ENCODE peak calls at places on chromosomes 7 and 10, in five cellular contexts. K is GDM1, O is astrocyte of the spinal cord, D is NCI-H82, J is OCI-M1. S is an unnamed sample.
A peak's percentile ranks its signal among the peaks of the same experiment; 100 is the strongest.

GRCh38 chr10:73262105-73262730 is 9.8 kb upstream of the MRPS16 start:
- DNase-seq in K (no peak), O (peak; percentile 71), D (no peak), J (peak; percentile 83), S (no peak)

GRCh38 chr7:111711426-111712065 is 149.3 kb upstream of the IMMP2L start:
- DNase-seq in K (no peak), O (no peak), D (peak; percentile 96), J (no peak), S (no peak)

GRCh38 chr10:131841669-131842139 is 59.1 kb upstream of the PPP2R2D start:
- DNase-seq in K (no peak), O (no peak), D (no peak), J (no peak), S (no peak)

GRCh38 chr7:47954231-47954911 is 6.1 kb upstream of the PKD1L1 start:
- DNase-seq in K (no peak), O (peak; percentile 92), D (no peak), J (no peak), S (no peak)

GRCh38 chr7:30800785-30801252 is 29.6 kb downstream of the MINDY4 start:
- DNase-seq in K (peak; percentile 16), O (peak; percentile 80), D (peak; percentile 81), J (peak; percentile 79), S (no peak)

GRCh38 chr7:121328508-121329459 is at the start of gene WNT16:
- DNase-seq in K (no peak), O (no peak), D (peak; percentile 42), J (no peak), S (no peak)

GRCh38 chr10:29239569-29240472 is 49.0 kb upstream of the LYZL1 start:
- DNase-seq in K (no peak), O (no peak), D (peak; percentile 63), J (peak; percentile 76), S (no peak)

GRCh38 chr7:6446977-6447588 is 671 bp downstream of the DAGLB start:
- DNase-seq in K (peak; percentile 60), O (peak; percentile 79), D (peak; percentile 69), J (peak; percentile 85), S (no peak)

GRCh38 chr10:5938291-5938690 is 39.1 kb downstream of the IL15RA start:
- DNase-seq in K (no peak), O (no peak), D (no peak), J (no peak), S (no peak)

GRCh38 chr10:71392292-71392691 is 4.4 kb upstream of the CDH23 start:
- DNase-seq in K (no peak), O (no peak), D (no peak), J (no peak), S (no peak)

GRCh38 chr7:45120-46090 is 147.0 kb upstream of the FAM20C start:
- DNase-seq in K (no peak), O (no peak), D (no peak), J (no peak), S (no peak)

GRCh38 chr7:24700446-24701044 is 56.7 kb downstream of the GSDME start:
- DNase-seq in K (no peak), O (peak; percentile 29), D (no peak), J (peak; percentile 7), S (no peak)

S was measured in esophagus squamous epithelium.